ENCODE peak calls at places on chromosomes 11 and 22, in four cellular contexts. U, W, D and K are unnamed samples.

GRCh38 chr11:134841411-134841810 is 429.4 kb upstream of the B3GAT1 start:
- DNase-seq in D (no peak), U (no peak), W (no peak), K (no peak)

GRCh38 chr11:1574256-1575242 is 2.5 kb upstream of the DUSP8 start:
- DNase-seq in D (peak), W (no peak), U (peak), K (no peak)

GRCh38 chr11:67268684-67269268 is 2.5 kb downstream of the GRK2 start:
- DNase-seq in W (no peak), U (no peak), D (no peak), K (no peak)

GRCh38 chr11:67391304-67392181 is at the start of gene RAD9A:
- DNase-seq in D (peak), W (peak), U (peak), K (peak)

GRCh38 chr11:12692238-12693074 is 18.2 kb downstream of the TEAD1 start:
- DNase-seq in U (peak), D (peak), W (no peak), K (no peak)

GRCh38 chr22:21754523-21755128 is 19.0 kb upstream of the YPEL1 start:
- DNase-seq in U (no peak), D (peak), W (no peak), K (no peak)

GRCh38 chr11:11538277-11538960 is 83.4 kb downstream of the GALNT18 start:
- DNase-seq in W (no peak), U (no peak), D (no peak), K (no peak)

GRCh38 chr11:32137263-32137662 is 46.4 kb downstream of the RCN1 start:
- DNase-seq in D (no peak), W (peak), U (peak), K (no peak)

GRCh38 chr11:106032861-106033260 is 10.8 kb upstream of the MSANTD4 start:
- DNase-seq in D (no peak), W (no peak), U (no peak), K (no peak)

GRCh38 chr22:44604455-44604854 is 97.5 kb upstream of the PRR5 start:
- DNase-seq in D (no peak), W (no peak), U (no peak), K (no peak)

GRCh38 chr22:38782402-38783094 is 11.4 kb downstream of the DNAL4 start:
- DNase-seq in W (no peak), U (no peak), D (no peak), K (no peak)

GRCh38 chr22:48940988-48941902 is 886.4 kb downstream of the BRD1 start:
- DNase-seq in D (peak), W (no peak), U (no peak), K (no peak)

GRCh38 chr22:26671317-26672059 is 14.1 kb downstream of the MIAT start:
- DNase-seq in W (peak), U (no peak), D (peak), K (no peak)

DNA sequence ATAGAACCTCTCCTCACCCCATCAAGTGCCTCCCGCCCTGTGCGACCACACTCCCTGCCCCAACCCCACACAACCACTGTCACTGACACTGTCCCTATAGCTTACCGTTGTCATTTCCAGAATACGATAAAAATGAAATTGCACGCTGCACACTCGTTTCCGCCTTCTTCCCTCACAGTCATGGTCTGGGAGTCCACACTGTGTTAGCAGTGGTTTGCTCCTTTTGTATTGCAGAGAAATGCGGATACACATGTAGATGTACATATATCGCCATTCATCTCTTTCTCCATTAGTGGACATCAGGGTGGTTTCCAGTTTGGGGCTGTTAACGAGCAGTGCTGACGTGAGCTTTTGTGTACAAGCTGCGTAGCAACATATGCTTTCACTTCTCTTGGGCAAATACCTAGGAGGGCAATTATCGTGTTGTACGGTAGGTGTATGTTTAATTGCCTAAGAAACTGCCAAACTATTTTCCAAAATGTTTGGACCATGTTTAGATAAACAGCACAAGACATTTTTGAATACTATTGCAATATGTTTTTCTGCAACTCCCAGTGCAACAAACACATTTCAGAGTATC is 59.2 kb upstream of the CD5 start:
- DNase-seq in D (no peak), U (no peak), W (no peak), K (no peak)
- H3K4me3 ChIP-seq in D (no peak), U (no peak), W (no peak), K (no peak)

GRCh38 chr11:86742436-86742805 is 57.9 kb upstream of the PRSS23 start:
- DNase-seq in W (no peak), U (peak), D (no peak), K (no peak)

GRCh38 chr11:86740628-86741488 is 59.5 kb upstream of the PRSS23 start:
- DNase-seq in D (peak), W (peak), U (peak), K (peak)

GRCh38 chr11:86738615-86739014 is 61.7 kb upstream of the PRSS23 start:
- DNase-seq in W (no peak), D (no peak), U (no peak), K (no peak)

GRCh38 chr11:86743223-86744118 is 56.9 kb upstream of the PRSS23 start:
- DNase-seq in D (peak), U (peak), W (peak), K (no peak)

GRCh38 chr11:86741489-86742435 is 58.6 kb upstream of the PRSS23 start:
- DNase-seq in D (no peak), W (no peak), U (peak), K (no peak)
- H3K9ac ChIP-seq in D (no peak), W (peak), U (peak), K (peak)

GRCh38 chr11:61917357-61918109 is at the start of gene RAB3IL1:
- DNase-seq in W (no peak), D (peak), U (peak), K (no peak)

GRCh38 chr11:61918251-61919112 is 1.1 kb upstream of the RAB3IL1 start:
- DNase-seq in U (no peak), D (peak), W (no peak), K (no peak)

GRCh38 chr11:61919113-61919840 is 1.9 kb upstream of the RAB3IL1 start:
- DNase-seq in W (no peak), D (peak), U (no peak), K (no peak)

GRCh38 chr11:61921446-61921845 is 4.1 kb upstream of the RAB3IL1 start:
- DNase-seq in U (no peak), D (no peak), W (no peak), K (no peak)

GRCh38 chr11:61919841-61920631 is 2.7 kb upstream of the RAB3IL1 start:
- DNase-seq in D (no peak), U (no peak), W (no peak), K (no peak)
- H3K4me3 ChIP-seq in D (no peak), U (no peak), W (no peak), K (no peak)

GRCh38 chr11:46537121-46537520 is 56.7 kb downstream of the AMBRA1 start:
- DNase-seq in D (no peak), U (peak), W (no peak), K (no peak)
- H3K9ac ChIP-seq in D (no peak), U (no peak), W (no peak), K (no peak)

DNA sequence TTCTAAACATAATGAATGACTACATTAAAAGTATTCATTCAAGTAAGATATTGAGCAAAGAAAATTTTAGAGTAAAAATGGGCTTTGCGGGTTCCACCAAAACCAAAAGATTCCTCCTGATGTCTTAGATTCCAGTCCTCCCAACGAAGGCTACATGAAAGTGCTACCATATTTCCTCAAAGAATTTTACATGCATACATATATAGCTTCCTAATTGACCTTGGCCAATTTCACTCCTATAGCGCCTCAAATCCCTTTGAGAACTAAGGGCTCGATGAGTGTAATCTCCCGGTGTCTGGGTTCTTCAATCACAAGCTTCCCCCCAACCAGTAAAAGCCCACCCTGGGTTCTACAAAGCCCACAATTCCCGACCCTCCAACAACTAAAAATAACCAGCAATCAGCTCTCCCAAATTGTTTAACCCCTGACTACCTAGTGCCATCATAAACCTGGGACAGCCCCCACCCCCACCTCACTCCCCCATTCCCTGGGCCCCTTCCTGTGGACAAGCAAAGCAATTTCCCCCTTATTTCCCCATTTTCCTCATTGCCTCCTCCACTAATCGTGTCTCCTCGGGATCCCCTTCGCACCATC is 1.2 kb downstream of the SIK3 start:
- DNase-seq in D (no peak), U (no peak), W (no peak), K (no peak)
- H3K4me3 ChIP-seq in D (peak), U (peak), W (peak), K (peak)

DNA sequence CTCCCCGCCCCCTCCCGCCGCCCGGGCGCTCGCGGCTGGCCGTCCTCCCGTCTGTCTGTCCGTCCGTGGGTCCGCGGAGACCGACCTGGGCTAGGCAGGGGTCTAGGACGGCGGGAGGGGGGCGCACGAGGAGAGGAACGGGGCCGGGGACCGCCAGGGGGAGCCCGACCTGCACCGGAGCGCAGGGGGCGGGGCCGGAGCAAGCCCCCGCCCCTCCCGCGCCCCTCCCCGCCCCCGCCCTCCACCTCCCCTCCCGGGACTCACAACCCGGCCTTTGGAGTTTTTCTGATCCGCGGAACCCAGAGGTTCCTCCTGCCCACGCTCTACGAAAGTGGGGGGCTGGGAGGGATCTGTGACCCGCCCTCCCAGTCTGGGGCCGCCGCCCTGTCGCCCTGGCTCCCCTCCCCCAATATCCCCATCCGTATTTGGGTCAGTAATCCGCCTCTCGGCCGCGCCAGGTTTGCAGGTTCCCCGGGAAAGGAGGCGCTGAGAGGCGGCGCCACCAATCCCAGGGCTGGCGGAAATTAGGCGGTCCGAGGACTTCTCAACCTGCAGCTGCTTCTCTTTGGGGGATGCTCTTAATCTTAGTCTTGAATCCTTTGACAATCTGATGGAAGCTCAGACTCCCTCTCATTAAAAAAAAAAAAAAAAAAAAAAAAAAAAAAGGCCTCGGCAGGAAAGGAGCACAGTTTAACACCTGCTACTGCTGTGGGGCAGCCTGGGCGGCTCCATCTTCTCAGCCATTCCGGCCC is 922 bp upstream of the KCNJ11 start:
- DNase-seq in W (no peak), D (peak), U (peak), K (no peak)
- H3K9ac ChIP-seq in W (no peak), D (peak), U (peak), K (no peak)

GRCh38 chr22:31497148-31497938 is 1.0 kb downstream of the SFI1 start:
- DNase-seq in D (no peak), W (no peak), U (peak), K (no peak)

GRCh38 chr22:31496007-31496734 is at the start of gene SFI1:
- DNase-seq in U (peak), D (peak), W (no peak), K (peak)

GRCh38 chr22:31492151-31492550 is 2.5 kb upstream of the EIF4ENIF1 start:
- DNase-seq in U (no peak), D (no peak), W (no peak), K (no peak)

GRCh38 chr22:31496735-31497146 is 405 bp downstream of the SFI1 start:
- DNase-seq in D (peak), U (no peak), W (no peak), K (no peak)

GRCh38 chr22:31495343-31495742 is 993 bp upstream of the SFI1 start:
- DNase-seq in D (no peak), U (no peak), W (no peak), K (no peak)
- H3K4me3 ChIP-seq in D (peak), U (peak), W (peak), K (peak)

GRCh38 chr22:19840955-19841640 is 13.6 kb downstream of the GNB1L start:
- DNase-seq in D (no peak), U (no peak), W (no peak), K (no peak)
- H3K9ac ChIP-seq in D (no peak), U (no peak), W (no peak), K (no peak)

GRCh38 chr22:50199836-50200332 is 927 bp upstream of the SELENOO start:
- DNase-seq in D (no peak), U (no peak), W (no peak), K (no peak)

GRCh38 chr22:50198624-50199017 is 2.2 kb upstream of the SELENOO start:
- DNase-seq in U (no peak), W (no peak), D (no peak), K (no peak)

GRCh38 chr22:50200333-50201190 is at the start of gene SELENOO:
- DNase-seq in U (peak), D (peak), W (peak), K (no peak)

GRCh38 chr22:50197856-50198623 is 2.8 kb upstream of the SELENOO start:
- DNase-seq in W (no peak), D (no peak), U (no peak), K (no peak)

DNA sequence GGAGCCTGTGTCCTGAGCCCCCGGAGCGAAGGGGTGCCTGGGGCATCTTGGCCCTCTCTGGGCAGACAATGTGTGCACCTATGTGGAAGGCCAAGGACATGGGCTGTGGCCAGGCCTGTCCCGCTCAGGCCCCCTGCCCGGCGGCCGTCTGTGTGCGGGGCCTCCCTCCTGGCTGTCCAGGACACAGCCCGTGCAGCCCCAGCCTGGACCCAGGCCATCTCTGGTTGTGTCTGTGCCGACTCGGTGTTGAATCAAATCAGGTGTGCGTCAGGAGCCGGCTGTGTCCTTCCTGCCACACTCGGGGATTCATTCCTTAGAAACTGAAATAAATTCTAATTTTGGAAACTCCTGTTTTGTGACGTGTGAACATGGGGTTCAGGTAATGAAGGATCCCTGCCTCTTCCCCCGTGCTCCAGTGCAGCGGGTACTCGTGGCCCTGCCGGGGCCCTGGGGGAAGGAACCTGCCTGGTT is 1.5 kb upstream of the SELENOO start:
- DNase-seq in U (no peak), D (no peak), W (no peak), K (no peak)
- H3K4me3 ChIP-seq in U (no peak), D (no peak), W (no peak), K (no peak)

GRCh38 chr11:62390237-62390636 is 28.6 kb upstream of the SCGB1A1 start:
- DNase-seq in D (no peak), W (no peak), U (no peak), K (no peak)
- H3K9ac ChIP-seq in D (no peak), W (no peak), U (no peak), K (no peak)